ENCODE peak calls at places on chromosome 17, in ten cellular contexts. V is adrenal gland, N is cardiac fibroblast, O is RWPE1, M is astrocyte of the spinal cord, I is Calu3, Y is body of pancreas, B is AG04450, P is kidney epithelial cell, E is neural crest cell. Z is an unnamed sample.

GRCh38 chr17:32303861-32304288 is 38.1 kb downstream of the C17orf75 start:
- DNase-seq in Y (no peak), N (no peak), P (no peak), I (no peak), E (no peak), V (no peak), O (no peak), B (no peak), M (no peak), Z (no peak)

GRCh38 chr17:64687959-64688358 is 25.9 kb upstream of the SMURF2 start:
- DNase-seq in B (no peak), V (no peak), O (peak; percentile 69), E (no peak), Y (no peak), M (no peak), P (no peak), N (peak; percentile 78), I (no peak), Z (peak; percentile 88)

GRCh38 chr17:21463779-21464407 is 87.7 kb downstream of the KCNJ12 start:
- DNase-seq in O (no peak), B (no peak), M (no peak), I (no peak), Y (no peak), E (no peak), V (no peak), N (no peak), P (no peak), Z (no peak)

GRCh38 chr17:61789872-61790271 is 73.5 kb downstream of the BRIP1 start:
- DNase-seq in P (no peak), E (no peak), V (no peak), O (no peak), Y (no peak), B (no peak), M (no peak), N (no peak), I (no peak), Z (no peak)

GRCh38 chr17:46772879-46773620 is 45.4 kb downstream of the WNT3 start:
- DNase-seq in E (no peak), N (no peak), M (no peak), P (no peak), B (no peak), V (no peak), O (no peak), I (no peak), Y (no peak), Z (no peak)

GRCh38 chr17:21209511-21210175 is 4.3 kb downstream of the TMEM11 start:
- DNase-seq in Y (peak; percentile 66), I (no peak), E (no peak), N (no peak), O (no peak), B (no peak), P (peak; percentile 16), V (no peak), M (no peak), Z (no peak)

GRCh38 chr17:3761061-3761917 is 37.6 kb downstream of the HASPIN start:
- DNase-seq in M (no peak), I (no peak), N (no peak), E (no peak), O (no peak), P (no peak), V (no peak), B (no peak), Y (no peak), Z (no peak)

GRCh38 chr17:50184057-50184456 is 17.4 kb downstream of the COL1A1 start:
- DNase-seq in M (peak; percentile 34), I (no peak), Y (no peak), N (peak; percentile 45), E (no peak), V (no peak), B (no peak), P (no peak), O (no peak), Z (peak; percentile 57)

GRCh38 chr17:66459811-66460270 is 157.4 kb downstream of the PRKCA start:
- DNase-seq in Y (peak; percentile 34), N (peak; percentile 99), M (peak; percentile 98), I (peak; percentile 61), O (peak; percentile 88), P (peak; percentile 94), E (no peak), V (peak; percentile 89), B (peak; percentile 97), Z (peak; percentile 99)

GRCh38 chr17:70366421-70366820 is 197.1 kb downstream of the KCNJ2 start:
- DNase-seq in E (no peak), O (no peak), Y (no peak), N (no peak), P (no peak), M (no peak), I (no peak), B (no peak), V (no peak), Z (no peak)

GRCh38 chr17:41625602-41626001 is 1.2 kb upstream of the KRT17 start:
- DNase-seq in M (peak; percentile 19), I (peak; percentile 95), Y (peak; percentile 11), N (no peak), E (no peak), O (peak; percentile 74), V (no peak), P (no peak), B (no peak), Z (no peak)

GRCh38 chr17:19723967-19724366 is 7.6 kb upstream of the SLC47A2 start:
- DNase-seq in I (no peak), E (no peak), N (no peak), B (no peak), V (no peak), M (no peak), P (no peak), Y (no peak), O (peak; percentile 89), Z (no peak)

GRCh38 chr17:79923974-79924638 is 84.9 kb upstream of the CBX4 start:
- DNase-seq in O (no peak), N (peak; percentile 38), P (no peak), M (no peak), V (no peak), I (peak; percentile 59), B (no peak), E (peak; percentile 77), Y (no peak), Z (no peak)
- TF ChIP-seq CTCF in O (no peak), N (peak; percentile 69), P (peak; percentile 54), M (peak; percentile 66), V (no peak), I (no peak), B (peak; percentile 50), E (peak; percentile 64), Y (peak; percentile 30), Z (peak; percentile 48)

GRCh38 chr17:12927541-12928425 is 90.0 kb downstream of the ELAC2 start:
- DNase-seq in V (peak; percentile 12), Y (no peak), E (no peak), I (no peak), O (no peak), M (peak; percentile 4), B (no peak), N (peak; percentile 21), P (no peak), Z (peak; percentile 47)

GRCh38 chr17:12924614-12925013 is 93.2 kb downstream of the ELAC2 start:
- DNase-seq in N (no peak), P (no peak), Y (no peak), O (no peak), B (no peak), M (no peak), E (no peak), I (no peak), V (no peak), Z (no peak)

GRCh38 chr17:12927001-12927400 is 90.8 kb downstream of the ELAC2 start:
- DNase-seq in N (no peak), O (no peak), V (no peak), I (no peak), M (no peak), Y (no peak), B (no peak), P (no peak), E (no peak), Z (no peak)

DNA sequence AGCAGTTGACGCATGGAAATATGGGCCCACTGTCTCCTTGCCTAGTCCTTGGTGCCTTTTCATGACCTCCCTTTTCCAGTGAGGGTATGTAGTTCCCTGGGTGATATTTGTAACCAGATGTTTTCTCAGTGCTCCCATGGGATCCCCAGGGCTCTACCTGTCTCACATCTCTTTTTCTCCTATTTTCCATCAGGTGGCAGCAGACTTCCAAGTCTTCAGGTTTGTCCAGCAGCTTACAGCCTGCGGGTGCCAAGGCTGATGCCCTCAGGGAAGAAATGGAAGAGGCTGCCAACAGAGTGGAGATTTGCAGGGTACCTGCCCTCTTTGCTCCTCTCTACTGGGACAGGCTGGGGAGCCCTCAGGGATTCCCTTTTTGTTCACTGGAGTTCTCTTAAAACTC is 89.1 kb downstream of the ELAC2 start:
- DNase-seq in Y (no peak), B (no peak), N (peak; percentile 5), V (no peak), M (peak; percentile 3), E (no peak), I (no peak), O (no peak), P (peak; percentile 1), Z (peak; percentile 28)
- TF ChIP-seq CTCF in Y (no peak), B (peak; percentile 16), N (no peak), V (no peak), M (peak; percentile 24), E (peak; percentile 19), I (no peak), O (no peak), P (peak; percentile 29), Z (peak; percentile 28)

DNA sequence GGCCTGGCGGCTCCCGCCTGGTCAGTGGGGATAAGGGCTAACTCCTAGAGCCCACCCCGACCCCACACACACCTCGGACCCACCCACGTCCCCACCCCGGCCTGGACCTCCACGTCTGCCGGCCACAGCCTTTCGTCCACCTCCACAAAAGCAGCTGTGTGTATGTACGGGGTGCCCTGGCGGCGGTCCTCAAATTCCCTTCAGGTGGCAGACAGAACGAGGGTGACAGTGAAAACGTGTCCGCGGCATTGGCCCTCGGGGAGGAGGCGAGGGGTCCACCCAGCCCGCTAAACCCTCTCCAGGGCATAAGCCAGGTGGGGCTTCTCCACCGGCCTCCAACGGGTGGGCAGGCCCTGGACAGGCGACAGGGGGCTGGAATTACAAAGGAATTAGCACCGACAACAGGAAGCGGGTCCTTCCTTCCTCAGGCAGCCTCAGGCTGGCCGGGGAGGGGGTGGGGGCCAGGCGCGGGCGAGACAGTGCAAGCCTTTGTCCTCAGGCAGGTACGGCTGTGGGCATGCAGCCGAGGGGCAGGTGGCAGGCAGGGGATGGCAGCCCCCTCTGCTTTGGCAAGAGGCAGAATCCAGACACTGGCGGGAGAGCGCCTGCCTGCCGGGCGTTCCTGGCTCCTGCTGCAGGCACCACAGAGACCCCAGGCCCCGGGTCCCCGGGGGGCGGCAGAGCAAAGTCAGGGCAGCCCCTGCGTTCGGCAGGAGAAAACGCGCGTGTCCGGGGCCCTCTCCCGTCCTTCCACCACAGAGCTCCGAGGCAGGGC is 12.3 kb upstream of the PITPNA start:
- DNase-seq in O (no peak), P (no peak), N (no peak), B (no peak), E (no peak), I (no peak), V (peak; percentile 32), M (no peak), Y (peak; percentile 48), Z (no peak)
- TF ChIP-seq CTCF in O (peak; percentile 54), P (no peak), N (no peak), B (no peak), E (no peak), I (no peak), V (no peak), M (no peak), Y (no peak), Z (no peak)

DNA sequence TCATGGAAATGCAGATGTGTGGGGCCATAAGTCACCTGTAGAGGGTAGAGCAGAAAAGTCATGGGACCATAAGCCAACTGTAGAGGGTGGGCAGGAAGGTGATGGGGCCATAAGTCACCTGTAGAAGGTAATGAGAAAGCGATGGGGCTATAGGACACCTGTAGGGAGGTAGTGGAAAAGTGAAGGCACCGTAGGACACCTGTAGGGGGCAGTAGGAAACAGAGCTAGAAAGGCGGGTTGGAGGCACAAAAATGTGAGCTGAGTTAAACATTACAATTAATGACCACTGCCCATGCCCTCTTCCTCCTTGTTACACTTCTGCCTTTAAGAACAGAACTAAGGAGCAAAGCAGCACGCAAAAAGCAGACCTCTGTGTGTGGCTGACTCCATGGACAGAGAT is 150.1 kb downstream of the SHISA6 start:
- DNase-seq in N (no peak), O (no peak), Y (peak; percentile 24), M (no peak), P (no peak), I (no peak), E (no peak), V (no peak), B (no peak), Z (no peak)
- TF ChIP-seq CTCF in N (no peak), O (no peak), Y (peak; percentile 46), M (no peak), P (peak; percentile 38), I (no peak), E (peak; percentile 22), V (no peak), B (no peak), Z (no peak)